ENCODE peak calls at places on chromosome 16, in nine cellular contexts. L is cerebellum; V is keratinocyte; Q is activated T-helper 9 cell treated with anti-CD3 and anti-CD28 coated beads, Interleukin-2, amount 50 U/mL, for 16 hours; U is fibroblast of pulmonary artery; F is GM23248; T is NCI-H1092; O is SHP77; A is CD8-positive, alpha-beta T cell. P is an unnamed sample.

GRCh38 chr16:35798885-35799426 is 2339.5 kb downstream of the TP53TG3F start:
- DNase-seq in L (no peak), V (no peak), Q (no peak), U (no peak), F (no peak), T (peak; percentile 37), O (peak; percentile 95), A (no peak), P (no peak)

GRCh38 chr16:29868396-29868795 is 5.4 kb upstream of the CDIPT start:
- DNase-seq in L (no peak), V (no peak), Q (no peak), U (no peak), F (no peak), T (no peak), O (no peak), A (no peak), P (no peak)

GRCh38 chr16:3654249-3654991 is at the start of gene DNASE1:
- DNase-seq in L (no peak), V (peak; percentile 17), Q (peak; percentile 17), U (peak; percentile 67), F (peak; percentile 77), T (no peak), O (peak; percentile 59), A (peak; percentile 73), P (peak; percentile 61)

GRCh38 chr16:4384497-4384896 is 12.8 kb downstream of the VASN start:
- DNase-seq in L (no peak), V (no peak), Q (no peak), U (no peak), F (peak; percentile 95), T (no peak), O (no peak), A (no peak), P (peak; percentile 62)

GRCh38 chr16:89572478-89573205 is 2.9 kb upstream of the CPNE7 start:
- DNase-seq in L (no peak), V (no peak), Q (no peak), U (no peak), F (no peak), T (no peak), O (no peak), A (no peak), P (no peak)

GRCh38 chr16:87854053-87854906 is 15.0 kb downstream of the SLC7A5 start:
- DNase-seq in L (no peak), V (no peak), Q (no peak), U (no peak), F (no peak), T (no peak), O (no peak), A (no peak), P (no peak)

GRCh38 chr16:56262148-56262878 is 71.0 kb downstream of the GNAO1 start:
- DNase-seq in L (no peak), V (no peak), Q (peak; percentile 41), U (no peak), F (no peak), T (no peak), O (no peak), A (peak; percentile 74), P (no peak)

GRCh38 chr16:4315185-4316102 is at the start of gene GLIS2:
- DNase-seq in L (peak; percentile 88), V (no peak), Q (no peak), U (peak; percentile 85), F (peak; percentile 84), T (peak; percentile 69), O (peak; percentile 69), A (no peak), P (peak; percentile 91)